ENCODE peak calls at places on chromosomes 3 and 15, in six cellular contexts. G, F, T, O, C and V are unnamed samples.

GRCh38 chr15:27648359-27648758 is 450.8 kb downstream of the OCA2 start:
- DNase-seq in G (no peak), F (no peak), C (no peak), T (no peak), O (no peak), V (no peak)

GRCh38 chr15:41583795-41584194 is 24.8 kb downstream of the TYRO3 start:
- DNase-seq in O (no peak), T (no peak), G (no peak), F (no peak), C (no peak), V (no peak)

GRCh38 chr15:101250931-101251829 is 668 bp downstream of the CHSY1 start:
- DNase-seq in G (peak), C (no peak), F (no peak), O (peak), T (no peak), V (no peak)

GRCh38 chr15:64503197-64503596 is 42.8 kb downstream of the ZNF609 start:
- DNase-seq in G (no peak), F (no peak), T (no peak), C (no peak), O (no peak), V (no peak)

GRCh38 chr15:22948056-22948455 is 32.1 kb downstream of the CYFIP1 start:
- DNase-seq in G (no peak), C (no peak), O (no peak), F (no peak), T (no peak), V (no peak)

GRCh38 chr15:80512729-80513670 is 108.8 kb downstream of the ARNT2 start:
- DNase-seq in C (no peak), F (peak), G (no peak), T (no peak), O (no peak), V (no peak)

GRCh38 chr3:135868801-135869200 is 96.7 kb upstream of the PPP2R3A start:
- DNase-seq in O (no peak), C (no peak), F (no peak), G (no peak), T (no peak), V (no peak)

GRCh38 chr15:98776607-98777281 is 128.4 kb downstream of the IGF1R start:
- DNase-seq in G (peak), C (no peak), T (no peak), O (no peak), F (peak), V (no peak)

GRCh38 chr15:55799287-55800212 is 56.6 kb upstream of the PRTG start:
- DNase-seq in C (peak), G (peak), F (peak), T (no peak), O (peak), V (no peak)

GRCh38 chr15:73952913-73953750 is 26.9 kb downstream of the LOXL1 start:
- DNase-seq in C (no peak), O (no peak), G (no peak), T (no peak), F (no peak), V (no peak)

GRCh38 chr15:75238150-75238549 is 20.0 kb upstream of the GOLGA6C start:
- DNase-seq in C (no peak), G (no peak), T (no peak), O (no peak), F (no peak), V (no peak)

GRCh38 chr3:111944377-111944776 is 34.4 kb upstream of the ABHD10 start:
- DNase-seq in F (no peak), G (no peak), C (no peak), O (peak), T (no peak), V (no peak)

GRCh38 chr15:78739996-78740903 is 71.0 kb downstream of the ADAMTS7 start:
- DNase-seq in F (no peak), O (peak), C (no peak), T (no peak), G (peak), V (no peak)